ENCODE peak calls at places on chromosomes 4 and X, in nine cellular contexts. T is Peyer's patch, A is cardiac fibroblast, J is foreskin fibroblast, K is A673, W is fibroblast of mammary gland, L is cardiac muscle cell, B is MM.1S, P is pancreas. G is an unnamed sample.

GRCh38 chr4:3422241-3422801 is 19.4 kb upstream of the HGFAC start:
- DNase-seq in L (no peak), A (no peak), T (no peak), B (no peak), W (no peak), K (no peak), J (no peak), P (no peak), G (no peak)

GRCh38 chrX:50967734-50968133 is 57.2 kb downstream of the BMP15 start:
- DNase-seq in K (peak), T (no peak), B (no peak), J (no peak), P (no peak), L (no peak), W (peak), A (no peak), G (no peak)

GRCh38 chr4:128835498-128836222 is 26.2 kb downstream of the JADE1 start:
- DNase-seq in W (peak), J (no peak), P (peak), B (no peak), K (no peak), A (peak), T (no peak), L (peak), G (no peak)

GRCh38 chr4:140947507-140947906 is 185.8 kb downstream of the RNF150 start:
- DNase-seq in J (no peak), P (no peak), T (no peak), A (no peak), B (no peak), W (peak), K (no peak), L (peak), G (no peak)

GRCh38 chrX:16188687-16189086 is 21.4 kb downstream of the MAGEB17 start:
- DNase-seq in A (no peak), P (no peak), L (no peak), B (no peak), J (no peak), W (peak), T (no peak), K (no peak), G (no peak)

GRCh38 chrX:16666541-16666940 is 16.6 kb downstream of the S100G start:
- DNase-seq in W (peak), A (no peak), J (peak), B (no peak), L (no peak), T (no peak), P (no peak), K (peak), G (peak)

GRCh38 chrX:24019448-24019847 is 7.5 kb downstream of the KLHL15 start:
- DNase-seq in P (no peak), T (no peak), W (no peak), L (no peak), J (no peak), K (no peak), A (no peak), B (no peak), G (no peak)

GRCh38 chr4:152972821-152973613 is 36.9 kb downstream of the FHDC1 start:
- DNase-seq in K (no peak), L (peak), W (peak), A (peak), B (no peak), J (peak), T (no peak), P (no peak), G (peak)

GRCh38 chr4:24488399-24489164 is 95.8 kb downstream of the DHX15 start:
- DNase-seq in P (peak), W (peak), B (peak), T (peak), K (peak), L (peak), J (peak), A (peak), G (no peak)

GRCh38 chrX:85244411-85245210 is 820 bp downstream of the ZNF711 start:
- DNase-seq in A (peak), J (no peak), W (peak), T (no peak), L (peak), P (peak), B (no peak), K (peak), G (no peak)

GRCh38 chrX:136115909-136116297 is 31.4 kb upstream of the FHL1 start:
- DNase-seq in T (no peak), A (no peak), L (no peak), W (no peak), K (no peak), B (peak), J (no peak), P (no peak), G (no peak)

GRCh38 chr4:25703731-25704388 is 48.2 kb downstream of the SLC34A2 start:
- DNase-seq in K (no peak), T (no peak), L (peak), A (no peak), P (no peak), W (peak), J (no peak), B (no peak), G (no peak)

GRCh38 chr4:110175634-110176033 is 22.8 kb downstream of the ELOVL6 start:
- DNase-seq in B (no peak), W (peak), T (no peak), L (no peak), J (peak), P (no peak), K (no peak), A (no peak), G (no peak)

GRCh38 chr4:89838005-89838404 is 1.0 kb upstream of the SNCA start:
- DNase-seq in T (no peak), A (no peak), P (no peak), L (peak), J (no peak), W (no peak), B (no peak), K (peak), G (no peak)

GRCh38 chrX:116232833-116233232 is 62.3 kb downstream of the AGTR2 start:
- DNase-seq in J (no peak), P (no peak), T (no peak), K (peak), A (peak), L (peak), B (no peak), W (peak), G (peak)

GRCh38 chrX:140190441-140191108 is 225.3 kb upstream of the CXorf66 start:
- DNase-seq in J (no peak), W (peak), B (no peak), L (peak), K (no peak), A (peak), T (no peak), P (no peak), G (no peak)

GRCh38 chr4:150106886-150107285 is 28.6 kb downstream of the DCLK2 start:
- DNase-seq in P (no peak), K (peak), W (no peak), L (no peak), T (no peak), A (no peak), B (no peak), J (no peak), G (no peak)

GRCh38 chr4:92175250-92175649 is 128.5 kb upstream of the GRID2 start:
- DNase-seq in K (no peak), T (no peak), A (no peak), B (no peak), J (no peak), W (no peak), P (no peak), L (no peak), G (no peak)

GRCh38 chr4:107780665-107781064 is 44.1 kb upstream of the SGMS2 start:
- DNase-seq in J (no peak), W (peak), T (no peak), L (no peak), P (no peak), A (no peak), B (no peak), K (peak), G (no peak)

GRCh38 chrX:41823402-41823801 is 99.4 kb downstream of the GPR82 start:
- DNase-seq in L (peak), J (peak), T (no peak), K (no peak), W (peak), B (no peak), P (no peak), A (peak), G (no peak)

GRCh38 chr4:61500883-61501282 is 300.8 kb downstream of the ADGRL3 start:
- DNase-seq in P (no peak), W (peak), K (no peak), L (peak), J (no peak), B (no peak), A (peak), T (no peak), G (no peak)

GRCh38 chrX:153307546-153308175 is 13.9 kb downstream of the PNMA6F start:
- DNase-seq in T (no peak), W (no peak), K (no peak), P (no peak), J (no peak), L (peak), A (peak), B (no peak), G (no peak)

GRCh38 chr4:46586566-46586965 is 196.6 kb upstream of the GABRA2 start:
- DNase-seq in L (no peak), A (no peak), K (no peak), J (no peak), T (no peak), P (no peak), W (no peak), B (no peak), G (no peak)

GRCh38 chrX:39206746-39207145 is 405.5 kb downstream of the MID1IP1 start:
- DNase-seq in W (no peak), P (no peak), T (no peak), K (no peak), L (no peak), J (no peak), B (no peak), A (no peak), G (no peak)
- H3K4me3 ChIP-seq in W (no peak), P (no peak), T (no peak), K (no peak), L (no peak), J (no peak), B (no peak), A (no peak), G (no peak)

GRCh38 chr4:134905061-134905460 is 703.5 kb upstream of the PABPC4L start:
- DNase-seq in P (no peak), L (no peak), A (no peak), B (no peak), T (no peak), K (no peak), W (no peak), J (no peak), G (no peak)
- H3K4me3 ChIP-seq in P (no peak), L (no peak), A (no peak), B (no peak), T (no peak), K (no peak), W (no peak), J (no peak), G (no peak)

DNA sequence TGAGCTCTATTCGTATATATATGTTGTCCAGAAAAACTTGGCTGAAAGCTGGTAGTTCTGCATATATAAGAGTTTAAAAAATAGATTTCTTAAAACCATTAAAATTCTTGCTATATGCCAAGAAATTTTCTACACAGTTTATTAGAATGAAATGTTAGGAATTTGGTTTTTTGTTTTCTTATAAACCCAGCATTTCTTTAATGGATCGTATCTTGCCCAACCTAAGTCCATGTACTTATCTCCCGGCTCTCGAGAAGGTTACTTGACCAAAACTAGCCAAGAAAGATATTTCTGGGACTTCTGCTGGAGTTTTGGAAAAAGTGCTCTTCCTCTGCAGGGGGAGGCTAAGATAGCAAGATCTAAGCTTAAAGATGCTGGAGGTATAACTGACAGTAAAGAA is 4.7 kb upstream of the ASB5 start:
- DNase-seq in K (no peak), J (no peak), A (no peak), B (no peak), T (no peak), W (no peak), P (no peak), L (no peak), G (no peak)
- H3K4me3 ChIP-seq in K (no peak), J (no peak), A (no peak), B (no peak), T (no peak), W (no peak), P (no peak), L (no peak), G (no peak)

DNA sequence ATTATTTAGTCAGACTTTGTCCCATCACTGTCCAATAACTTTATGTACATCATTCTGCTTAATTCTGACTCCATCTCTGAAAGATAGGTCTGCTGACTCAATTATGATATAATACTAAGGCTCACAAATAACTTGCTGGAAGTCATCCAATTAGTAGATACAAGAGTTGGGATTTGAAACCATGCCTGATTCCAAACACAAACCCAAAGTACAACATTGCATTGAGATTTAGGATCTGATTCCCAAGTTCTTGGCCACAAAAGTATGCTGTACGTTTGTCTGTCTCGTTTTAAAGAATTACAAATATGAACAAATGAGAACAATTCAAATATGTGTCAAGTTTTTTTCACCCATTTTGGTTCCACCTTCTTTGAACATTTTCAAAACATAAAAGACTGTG is 108.8 kb downstream of the AMELX start:
- DNase-seq in L (peak), P (no peak), K (no peak), J (no peak), T (no peak), A (peak), W (no peak), B (no peak), G (no peak)
- H3K4me3 ChIP-seq in L (no peak), P (no peak), K (no peak), J (no peak), T (no peak), A (no peak), W (no peak), B (no peak), G (no peak)

GRCh38 chr4:6819295-6819694 is 36.8 kb downstream of the KIAA0232 start:
- DNase-seq in W (no peak), T (no peak), A (no peak), J (no peak), K (no peak), L (no peak), B (no peak), P (no peak), G (no peak)

GRCh38 chr4:6824071-6824470 is 41.5 kb downstream of the KIAA0232 start:
- DNase-seq in J (peak), W (no peak), T (no peak), L (peak), A (peak), K (no peak), B (no peak), P (no peak), G (no peak)

GRCh38 chr4:6824772-6825402 is 42.4 kb downstream of the KIAA0232 start:
- DNase-seq in K (no peak), J (no peak), A (no peak), B (no peak), L (no peak), P (no peak), T (no peak), W (no peak), G (no peak)

GRCh38 chr4:6825403-6825802 is 42.9 kb downstream of the KIAA0232 start:
- DNase-seq in T (no peak), J (no peak), B (no peak), A (no peak), L (no peak), K (no peak), W (no peak), P (no peak), G (no peak)

GRCh38 chr4:6820695-6821094 is 38.2 kb downstream of the KIAA0232 start:
- DNase-seq in L (no peak), T (no peak), W (no peak), K (no peak), J (no peak), P (no peak), B (no peak), A (no peak), G (no peak)
- H3K4me3 ChIP-seq in L (no peak), T (no peak), W (no peak), K (no peak), J (no peak), P (no peak), B (no peak), A (no peak), G (no peak)

GRCh38 chr4:186566068-186566467 is 10.7 kb upstream of the MTNR1A start:
- DNase-seq in P (no peak), B (no peak), W (no peak), A (no peak), L (no peak), T (no peak), K (no peak), J (no peak), G (no peak)

GRCh38 chr4:186569533-186570192 is 14.3 kb upstream of the MTNR1A start:
- DNase-seq in J (no peak), A (no peak), T (no peak), W (no peak), K (no peak), L (no peak), B (no peak), P (no peak), G (no peak)

GRCh38 chr4:186570193-186570996 is 15.0 kb upstream of the MTNR1A start:
- DNase-seq in J (no peak), B (no peak), T (no peak), K (no peak), W (peak), L (peak), P (peak), A (peak), G (peak)
- H3K4me3 ChIP-seq in J (peak), B (no peak), T (peak), K (no peak), W (peak), L (no peak), P (no peak), A (peak), G (peak)

GRCh38 chr4:81412941-81413488 is 58.7 kb downstream of the RASGEF1B start:
- DNase-seq in K (no peak), A (no peak), T (no peak), J (no peak), L (no peak), W (no peak), B (no peak), P (no peak), G (no peak)
- H3K4me3 ChIP-seq in K (no peak), A (no peak), T (no peak), J (no peak), L (no peak), W (no peak), B (no peak), P (no peak), G (no peak)